ENCODE peak calls at places on chromosomes 13 and 19, in four cellular contexts. W is HepG2, N is upper lobe of left lung, X is sigmoid colon. U is an unnamed sample.

GRCh38 chr19:4896372-4896771 is 6.3 kb downstream of the ARRDC5 start:
- DNase-seq in W (no peak), N (peak; percentile 34), X (no peak), U (peak; percentile 46)

GRCh38 chr13:63625869-63626268 is 2210.2 kb upstream of the PCDH20 start:
- DNase-seq in W (no peak), N (no peak), X (no peak), U (no peak)

GRCh38 chr13:42991892-42992584 is at the start of gene EPSTI1:
- DNase-seq in W (no peak), N (peak; percentile 75), X (peak; percentile 83), U (peak; percentile 75)

GRCh38 chr19:15701757-15702589 is 25.9 kb upstream of the OR10H2 start:
- DNase-seq in W (peak; percentile 76), N (no peak), X (no peak), U (no peak)

GRCh38 chr19:52941941-52942370 is 18.7 kb upstream of the ZNF888 start:
- DNase-seq in W (no peak), N (no peak), X (peak; percentile 75), U (peak; percentile 35)

GRCh38 chr13:41696163-41697003 is 239.0 kb downstream of the RGCC start:
- DNase-seq in W (peak; percentile 2), N (peak; percentile 22), X (no peak), U (no peak)

GRCh38 chr19:44694184-44694579 is 4.8 kb upstream of the CEACAM16 start:
- DNase-seq in W (no peak), N (no peak), X (no peak), U (no peak)

GRCh38 chr13:41177616-41178015 is 16.8 kb downstream of the KBTBD7 start:
- DNase-seq in W (no peak), N (no peak), X (no peak), U (no peak)

GRCh38 chr19:47973529-47973928 is 18.4 kb downstream of the BSPH1 start:
- DNase-seq in W (no peak), N (no peak), X (no peak), U (no peak)

GRCh38 chr13:66048888-66049287 is 1181.2 kb downstream of the PCDH9 start:
- DNase-seq in W (no peak), N (no peak), X (no peak), U (no peak)

GRCh38 chr19:33818426-33818825 is 21.8 kb downstream of the KCTD15 start:
- DNase-seq in W (no peak), N (no peak), X (no peak), U (peak; percentile 8)

GRCh38 chr13:36108342-36108741 is 22.8 kb downstream of the DCLK1 start:
- DNase-seq in W (no peak), N (no peak), X (no peak), U (no peak)

GRCh38 chr13:20773194-20774080 is at the start of gene EEF1AKMT1:
- DNase-seq in W (peak; percentile 81), N (peak; percentile 94), X (peak; percentile 97), U (peak; percentile 95)

GRCh38 chr19:12791345-12792047 is at the start of gene JUNB:
- DNase-seq in W (peak; percentile 88), N (peak; percentile 97), X (peak; percentile 99), U (peak; percentile 99)

GRCh38 chr19:17703823-17704463 is 15.3 kb upstream of the MAP1S start:
- DNase-seq in W (peak; percentile 33), N (peak; percentile 58), X (no peak), U (peak; percentile 68)

GRCh38 chr19:43430142-43430710 is 15.5 kb downstream of the TEX101 start:
- DNase-seq in W (no peak), N (no peak), X (no peak), U (no peak)

GRCh38 chr19:16458391-16459128 is 13.2 kb downstream of the EPS15L1 start:
- DNase-seq in W (peak; percentile 38), N (no peak), X (no peak), U (no peak)

GRCh38 chr19:57068921-57069697 is 50.7 kb upstream of the USP29 start:
- DNase-seq in W (peak; percentile 63), N (no peak), X (peak; percentile 73), U (no peak)

GRCh38 chr13:89541091-89542030 is 1806.1 kb upstream of the MIR17HG start:
- DNase-seq in W (no peak), N (no peak), X (no peak), U (no peak)

GRCh38 chr13:101150998-101151397 is 265.3 kb downstream of the NALCN start:
- DNase-seq in W (no peak), N (no peak), X (no peak), U (no peak)

GRCh38 chr19:41495589-41495988 is 52.6 kb downstream of the ERICH4 start:
- DNase-seq in W (no peak), N (no peak), X (no peak), U (no peak)

GRCh38 chr19:8367327-8368001 is 3.5 kb downstream of the ANGPTL4 start:
- DNase-seq in W (no peak), N (peak; percentile 80), X (peak; percentile 97), U (peak; percentile 96)
- TF ChIP-seq EP300 in W (no peak), N (no peak), X (peak; percentile 29), U (no peak)

GRCh38 chr19:51371186-51371690 is 1.2 kb downstream of the NKG7 start:
- DNase-seq in W (no peak), N (no peak), X (no peak), U (no peak)
- H3K4me3 ChIP-seq in W (no peak overlapping the region), N (peak overlapping the region; percentile 8), X (no peak overlapping the region), U (peak overlapping the region; percentile 15)

GRCh38 chr13:77056382-77056781 is 29.4 kb upstream of the FBXL3 start:
- DNase-seq in W (no peak), N (no peak), X (no peak), U (no peak)
- H3K27ac ChIP-seq in W (no peak overlapping the region), N (no peak overlapping the region), X (no peak overlapping the region), U (no peak overlapping the region)

DNA sequence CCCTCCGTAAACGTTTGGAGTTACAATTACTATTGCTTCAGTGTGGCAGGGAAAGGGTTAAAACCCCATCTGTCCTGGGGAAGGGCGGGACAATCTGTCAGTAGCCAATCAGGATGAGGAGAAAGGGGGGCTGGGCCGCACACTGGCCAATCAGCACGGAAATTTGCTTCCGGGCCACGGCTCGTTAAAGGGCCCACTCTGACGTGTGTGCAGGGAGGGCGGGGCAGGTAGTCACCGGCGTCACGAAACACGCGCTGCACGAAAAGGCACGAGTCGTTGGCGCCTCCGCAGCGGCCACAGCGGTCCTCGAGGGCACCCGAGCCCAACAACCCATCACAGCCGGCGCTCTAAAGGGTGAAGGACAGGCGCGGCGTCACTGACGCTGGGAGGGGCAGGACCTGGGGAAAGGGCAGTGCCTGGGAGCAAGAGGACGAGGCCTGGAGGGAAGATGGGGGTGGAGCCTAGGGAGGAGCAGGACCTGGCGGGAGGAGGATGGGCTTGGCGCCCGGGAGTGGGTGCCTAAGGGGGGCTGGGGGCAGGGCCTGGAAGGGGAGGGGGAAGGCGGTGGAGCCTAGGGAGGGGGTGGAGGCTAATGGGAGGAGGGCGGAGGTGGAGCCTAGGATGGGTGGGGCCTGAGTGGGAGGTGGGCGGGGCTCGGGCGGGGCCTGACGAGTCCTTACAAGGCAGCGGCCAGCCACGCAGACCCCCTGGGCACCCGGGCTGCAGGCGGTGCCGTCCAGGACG is 4.9 kb downstream of the ADAMTSL5 start:
- DNase-seq in W (peak; percentile 54), N (peak; percentile 84), X (peak; percentile 97), U (peak; percentile 89)
- TF ChIP-seq EP300 in W (no peak), N (no peak), X (no peak), U (no peak)

GRCh38 chr19:29217591-29217990 is 4.6 kb upstream of the UQCRFS1 start:
- DNase-seq in W (no peak), N (no peak), X (no peak), U (no peak)
- H3K4me3 ChIP-seq in W (no peak overlapping the region), N (no peak overlapping the region), X (no peak overlapping the region), U (no peak overlapping the region)

DNA sequence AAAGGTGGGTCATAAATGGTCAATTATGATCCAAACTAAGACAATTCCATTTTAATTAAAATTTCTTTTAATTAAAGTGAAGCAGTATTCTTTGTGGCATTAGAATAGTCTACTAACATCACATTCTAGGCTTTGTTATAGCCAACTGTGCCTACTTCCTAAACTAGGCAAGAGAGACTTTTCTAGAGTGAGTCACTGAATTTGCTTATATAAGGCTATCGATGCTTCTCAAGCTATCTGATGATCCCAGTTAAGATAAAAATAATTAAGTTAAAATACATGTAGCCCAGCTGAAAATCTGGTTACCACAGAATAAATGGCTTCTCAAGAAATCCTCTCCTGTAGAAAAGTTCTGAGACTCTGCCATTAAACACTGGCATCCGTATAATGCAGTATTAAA is 12.5 kb downstream of the ANKRD10 start:
- DNase-seq in W (no peak), N (no peak), X (no peak), U (no peak)
- H3K27ac ChIP-seq in W (no peak overlapping the region), N (no peak overlapping the region), X (peak overlapping the region; percentile 38), U (no peak overlapping the region)